ENCODE peak calls at places on chromosomes 11 and 22, in four cellular contexts. C is GM13976; V is CD4-positive, alpha-beta T cell; T is brain pericyte. W is an unnamed sample.

GRCh38 chr22:43467171-43467570 is 55.4 kb downstream of the MPPED1 start:
- DNase-seq in C (no peak), V (no peak), T (no peak), W (no peak)

GRCh38 chr11:131973017-131973416 is 602.6 kb downstream of the NTM start:
- DNase-seq in C (no peak), V (no peak), T (no peak), W (no peak)

GRCh38 chr11:95790933-95791247 is 592 bp downstream of the CEP57 start:
- DNase-seq in C (peak; percentile 34), V (peak; percentile 29), T (peak; percentile 7), W (peak; percentile 78)

GRCh38 chr11:25734592-25735211 is 597.2 kb upstream of the ANO3 start:
- DNase-seq in C (no peak), V (no peak), T (peak; percentile 5), W (no peak)

GRCh38 chr22:38348751-38349496 is 31.7 kb upstream of the CSNK1E start:
- DNase-seq in C (no peak), V (no peak), T (no peak), W (no peak)

GRCh38 chr11:120547871-120548681 is 36.5 kb downstream of the GRIK4 start:
- DNase-seq in C (no peak), V (no peak), T (peak; percentile 74), W (peak; percentile 90)

GRCh38 chr22:46509416-46510089 is 27.9 kb downstream of the CELSR1 start:
- DNase-seq in C (no peak), V (no peak), T (no peak), W (no peak)

GRCh38 chr11:107741044-107741823 is 29.4 kb upstream of the SLN start:
- DNase-seq in C (peak; percentile 68), V (no peak), T (peak; percentile 2), W (peak; percentile 14)

GRCh38 chr22:45884201-45885067 is 92.5 kb downstream of the WNT7B start:
- DNase-seq in C (no peak), V (no peak), T (no peak), W (no peak)

GRCh38 chr11:62137881-62138629 is 14.2 kb downstream of the INCENP start:
- DNase-seq in C (no peak), V (no peak), T (no peak), W (no peak)

GRCh38 chr11:35165416-35166368 is 26.7 kb downstream of the CD44 start:
- DNase-seq in C (peak; percentile 72), V (peak; percentile 75), T (no peak), W (no peak)

GRCh38 chr11:76680517-76681425 is 10.2 kb upstream of the LRRC32 start:
- DNase-seq in C (peak; percentile 86), V (peak; percentile 23), T (no peak), W (peak; percentile 79)

GRCh38 chr11:121914508-121914907 is 201.5 kb downstream of the BLID start:
- DNase-seq in C (no peak), V (no peak), T (no peak), W (no peak)

GRCh38 chr22:50141462-50141861 is 29.1 kb upstream of the PANX2 start:
- DNase-seq in C (no peak), V (no peak), T (no peak), W (no peak)

GRCh38 chr11:1487851-1488574 is 1.4 kb upstream of the MOB2 start:
- DNase-seq in C (peak; percentile 63), V (no peak), T (no peak), W (no peak)

GRCh38 chr11:57410287-57410686 is 16.6 kb downstream of the SLC43A3 start:
- DNase-seq in C (no peak), V (no peak), T (no peak), W (no peak)

GRCh38 chr11:119478711-119479285 is 55.8 kb upstream of the THY1 start:
- DNase-seq in C (no peak), V (no peak), T (no peak), W (no peak)

GRCh38 chr11:117912497-117912896 is 16.7 kb downstream of the TMPRSS13 start:
- DNase-seq in C (no peak), V (no peak), T (no peak), W (no peak)

GRCh38 chr22:44439356-44440223 is 58.4 kb downstream of the RTL6 start:
- DNase-seq in C (peak; percentile 28), V (no peak), T (no peak), W (no peak)

GRCh38 chr22:47629273-47629711 is 866.8 kb downstream of the TBC1D22A start:
- DNase-seq in C (no peak), V (no peak), T (no peak), W (no peak)

GRCh38 chr11:80668039-80668438 is 1227.2 kb upstream of the TENM4 start:
- DNase-seq in C (no peak), V (no peak), T (no peak), W (no peak)

GRCh38 chr11:93498099-93499040 is 44.8 kb downstream of the SMCO4 start:
- DNase-seq in C (no peak), V (no peak), T (no peak), W (no peak)

GRCh38 chr22:27507066-27507715 is 294.4 kb downstream of the MN1 start:
- DNase-seq in C (no peak), V (no peak), T (no peak), W (no peak)

GRCh38 chr11:12242926-12243325 is 132.5 kb downstream of the MICAL2 start:
- DNase-seq in C (no peak), V (no peak), T (no peak), W (no peak)

GRCh38 chr11:128336203-128336602 is 251.2 kb downstream of the ETS1 start:
- DNase-seq in C (no peak), V (no peak), T (peak; percentile 70), W (no peak)

GRCh38 chr11:65646921-65647701 is 9.2 kb downstream of the SIPA1 start:
- DNase-seq in C (no peak), V (no peak), T (no peak), W (no peak)

W was measured in NCI-H1092 treated with DMSO at 0.1 percent for 48 hours.